ENCODE peak calls at places on chromosome 15, in nine cellular contexts. R is neural crest cell, W is hepatocyte, C is cardiac fibroblast, G is progenitor cell of endocrine pancreas, V is Calu3, F is adrenal gland, J is lower leg skin, T is heart right ventricle. E is an unnamed sample.

GRCh38 chr15:70101459-70102113 is 3.9 kb upstream of the TLE3 start:
- DNase-seq in J (no peak), F (peak; percentile 92), G (peak; percentile 60), C (peak; percentile 99), R (peak; percentile 72), T (peak; percentile 25), V (peak; percentile 74), W (peak; percentile 89), E (no peak)

GRCh38 chr15:65979316-65979715 is 110.0 kb downstream of the RAB11A start:
- DNase-seq in G (no peak), W (no peak), R (no peak), T (no peak), V (no peak), C (no peak), F (peak; percentile 66), J (no peak), E (no peak)

GRCh38 chr15:70281261-70281810 is 183.6 kb upstream of the TLE3 start:
- DNase-seq in G (no peak), V (no peak), T (no peak), F (no peak), R (no peak), C (no peak), J (no peak), W (no peak), E (no peak)

GRCh38 chr15:59157840-59158700 is 48.6 kb upstream of the LDHAL6B start:
- DNase-seq in V (no peak), F (no peak), J (no peak), C (no peak), G (no peak), T (no peak), W (no peak), R (no peak), E (no peak)

GRCh38 chr15:100968043-100968966 is 49.1 kb downstream of the LRRK1 start:
- DNase-seq in F (no peak), J (no peak), W (no peak), G (no peak), V (no peak), C (peak; percentile 56), R (no peak), T (no peak), E (no peak)

GRCh38 chr15:34799149-34799824 is 3.9 kb upstream of the ACTC1 start:
- DNase-seq in C (peak; percentile 33), V (peak; percentile 15), G (no peak), F (peak; percentile 83), J (no peak), R (no peak), T (peak; percentile 83), W (peak; percentile 38), E (no peak)

GRCh38 chr15:34085746-34086145 is 15.9 kb downstream of the EMC7 start:
- DNase-seq in R (no peak), W (no peak), C (no peak), F (no peak), J (no peak), T (no peak), G (no peak), V (no peak), E (no peak)

GRCh38 chr15:63605816-63606215 is 8.6 kb downstream of the FBXL22 start:
- DNase-seq in C (no peak), V (no peak), R (no peak), T (no peak), G (no peak), W (no peak), F (no peak), J (no peak), E (no peak)

GRCh38 chr15:70029297-70029701 is 68.4 kb downstream of the TLE3 start:
- DNase-seq in G (no peak), R (no peak), J (no peak), F (no peak), W (no peak), T (no peak), V (no peak), C (no peak), E (no peak)

GRCh38 chr15:33789141-33789540 is 179.2 kb upstream of the CHRM5 start:
- DNase-seq in F (no peak), V (no peak), J (no peak), R (no peak), C (peak; percentile 42), W (peak; percentile 18), T (no peak), G (no peak), E (no peak)

GRCh38 chr15:77023576-77024272 is 28.8 kb downstream of the PSTPIP1 start:
- DNase-seq in J (no peak), W (no peak), C (no peak), R (no peak), T (no peak), F (no peak), G (no peak), V (no peak), E (no peak)

GRCh38 chr15:64010719-64011118 is 35.6 kb downstream of the DAPK2 start:
- DNase-seq in G (no peak), R (no peak), C (peak; percentile 84), F (peak; percentile 42), J (peak; percentile 66), T (peak; percentile 50), W (no peak), V (peak; percentile 88), E (no peak)

GRCh38 chr15:61500951-61501350 is 271.8 kb upstream of the RORA start:
- DNase-seq in V (no peak), F (no peak), R (no peak), J (no peak), C (no peak), G (no peak), W (no peak), T (no peak), E (no peak)

GRCh38 chr15:70954176-70954575 is 61.5 kb downstream of the LRRC49 start:
- DNase-seq in J (no peak), F (no peak), G (no peak), W (no peak), C (no peak), V (no peak), T (no peak), R (no peak), E (no peak)

GRCh38 chr15:83784975-83785374 is 131.1 kb downstream of the ADAMTSL3 start:
- DNase-seq in T (no peak), G (no peak), F (no peak), R (no peak), W (no peak), J (no peak), V (no peak), C (no peak), E (no peak)

GRCh38 chr15:46266691-46267090 is 631.9 kb downstream of the SQOR start:
- DNase-seq in J (no peak), W (no peak), G (no peak), C (no peak), V (no peak), T (no peak), R (no peak), F (no peak), E (no peak)

GRCh38 chr15:46265664-46266063 is 630.8 kb downstream of the SQOR start:
- DNase-seq in T (no peak), G (no peak), W (peak; percentile 35), V (no peak), F (peak; percentile 22), C (no peak), R (no peak), J (no peak), E (no peak)

DNA sequence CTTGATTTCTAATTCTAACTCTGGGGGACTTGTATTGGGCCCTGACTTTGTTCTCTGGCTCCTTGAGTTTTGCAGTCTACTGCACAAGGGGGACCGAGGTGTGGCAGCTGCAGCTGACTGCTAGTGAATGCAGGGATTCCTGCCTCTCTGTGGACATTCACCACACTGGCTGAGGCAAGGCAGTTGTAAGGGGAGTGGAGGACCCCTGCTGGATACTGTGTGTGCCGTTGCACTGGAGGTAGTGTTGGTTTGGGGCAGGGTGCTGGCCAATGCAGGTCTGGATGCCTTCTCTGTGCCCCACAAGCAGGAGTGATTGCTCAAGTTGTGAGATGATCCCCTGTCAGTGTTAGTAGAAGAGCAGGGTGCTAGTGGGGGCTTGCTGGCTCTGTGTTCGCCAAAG is 626.1 kb downstream of the SQOR start:
- DNase-seq in G (no peak), R (no peak), C (no peak), J (no peak), W (no peak), F (no peak), T (no peak), V (peak; percentile 9), E (no peak)
- TF ChIP-seq CTCF in G (no peak), R (no peak), C (no peak), J (no peak), W (no peak), F (no peak), T (no peak), V (no peak), E (no peak)

GRCh38 chr15:98568382-98569017 is 79.8 kb upstream of the IGF1R start:
- DNase-seq in V (no peak), R (no peak), J (no peak), F (no peak), W (no peak), C (peak; percentile 10), G (no peak), T (no peak), E (no peak)
- TF ChIP-seq CTCF in V (peak; percentile 58), R (peak; percentile 63), J (no peak), F (no peak), W (peak; percentile 41), C (peak; percentile 35), G (peak; percentile 51), T (peak; percentile 39), E (no peak)

DNA sequence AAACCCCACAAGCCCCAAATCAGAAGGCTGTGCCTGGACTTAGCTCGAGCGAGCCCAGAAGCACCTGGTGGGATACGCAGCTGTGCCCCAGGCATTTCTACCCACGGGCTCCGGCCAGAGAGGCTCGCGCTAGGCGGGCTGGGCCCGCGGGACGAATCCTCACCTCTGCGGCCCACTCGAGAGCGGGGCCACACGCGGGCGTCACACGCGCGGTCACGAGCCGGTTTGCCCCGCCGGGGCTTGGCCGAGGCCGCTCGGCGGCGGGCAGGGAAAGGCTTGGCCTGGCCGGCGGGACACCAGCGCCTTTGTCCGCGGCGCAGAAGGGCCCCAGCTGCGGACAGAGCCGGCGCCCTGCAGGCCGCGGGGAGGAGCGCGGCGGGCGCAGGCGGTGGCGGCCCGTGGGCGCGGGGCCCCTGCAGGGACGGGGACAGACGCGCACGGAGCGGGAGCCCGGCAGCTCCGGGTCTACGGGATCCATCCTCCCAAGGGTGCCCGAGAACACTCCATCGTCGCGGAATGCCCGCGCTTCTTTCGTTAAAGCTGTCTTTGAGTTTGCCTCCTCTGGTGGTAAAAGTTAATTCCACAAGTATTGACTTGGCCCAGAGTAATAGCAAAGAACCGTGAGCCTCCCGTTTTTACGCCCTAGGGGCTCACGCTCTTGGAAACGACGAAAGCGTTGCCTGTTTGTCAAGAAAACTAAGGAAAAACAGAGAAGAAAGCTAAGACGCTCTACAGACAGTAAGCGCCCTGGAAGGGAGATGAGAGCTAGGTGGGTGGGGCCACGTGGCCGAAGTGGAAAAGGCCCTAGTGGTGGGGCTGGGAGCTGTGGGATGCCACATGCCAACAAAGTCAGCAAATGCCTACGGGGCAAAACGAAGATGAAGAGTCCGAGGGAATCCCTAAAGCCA is 26.4 kb downstream of the TYRO3 start:
- DNase-seq in G (peak; percentile 32), V (peak; percentile 24), T (peak; percentile 55), C (peak; percentile 65), F (peak; percentile 68), R (peak; percentile 47), J (no peak), W (peak; percentile 58), E (no peak)
- TF ChIP-seq CTCF in G (peak; percentile 29), V (no peak), T (peak; percentile 49), C (peak; percentile 41), F (no peak), R (peak; percentile 58), J (no peak), W (peak; percentile 40), E (no peak)

DNA sequence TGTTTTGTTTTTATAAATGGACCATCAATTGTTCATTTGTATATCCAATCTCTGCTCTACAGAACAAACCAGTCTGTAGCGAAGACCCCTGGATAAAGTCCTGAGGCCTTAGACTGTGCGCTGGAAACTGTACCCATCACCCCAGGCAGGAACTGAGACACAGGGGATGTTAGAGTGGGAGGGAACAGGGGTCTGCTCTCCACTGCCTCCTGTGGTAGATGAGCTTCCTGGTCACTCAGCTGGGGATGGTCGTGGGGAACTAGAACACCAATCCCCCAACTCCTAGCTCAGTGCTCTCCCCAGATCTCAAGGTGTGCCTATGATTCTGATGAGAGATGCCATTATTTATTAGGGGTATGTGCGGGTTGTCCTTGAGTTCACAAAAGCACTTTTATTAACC is 340.2 kb upstream of the IGF1R start:
- DNase-seq in C (no peak), V (no peak), W (no peak), G (no peak), R (no peak), J (no peak), T (no peak), F (no peak), E (no peak)
- TF ChIP-seq CTCF in C (no peak), V (no peak), W (no peak), G (no peak), R (peak; percentile 8), J (no peak), T (no peak), F (no peak), E (no peak)